ENCODE peak calls at places on chromosomes 2 and 18, in six cellular contexts. One of them, this sample, is unnamed.

GRCh38 chr2:151367571-151367970 is 10.2 kb downstream of the TNFAIP6 start:
- DNase-seq in CD8-positive, alpha-beta T cell: no peak
- DNase-seq in GM23338: no peak
- DNase-seq in tibial artery: no peak
- DNase-seq in upper lobe of left lung: no peak
- DNase-seq in cardiac muscle cell: peak; percentile 54
- DNase-seq in this sample: no peak

GRCh38 chr2:218607436-218608115 is at the start of gene PLCD4:
- DNase-seq in GM23338: peak; percentile 38
- DNase-seq in tibial artery: peak; percentile 66
- DNase-seq in upper lobe of left lung: no peak
- DNase-seq in cardiac muscle cell: peak; percentile 69
- DNase-seq in CD8-positive, alpha-beta T cell: no peak
- DNase-seq in this sample: no peak

GRCh38 chr2:215979615-215980014 is 33.7 kb downstream of the MREG start:
- DNase-seq in GM23338: no peak
- DNase-seq in upper lobe of left lung: no peak
- DNase-seq in CD8-positive, alpha-beta T cell: no peak
- DNase-seq in tibial artery: no peak
- DNase-seq in cardiac muscle cell: no peak
- DNase-seq in this sample: no peak

GRCh38 chr2:231711677-231712461 is 3.5 kb downstream of the PTMA start:
- DNase-seq in GM23338: no peak
- DNase-seq in cardiac muscle cell: no peak
- DNase-seq in tibial artery: no peak
- DNase-seq in CD8-positive, alpha-beta T cell: no peak
- DNase-seq in upper lobe of left lung: no peak
- DNase-seq in this sample: no peak

GRCh38 chr2:10521356-10521755 is 73.2 kb upstream of the ODC1 start:
- DNase-seq in tibial artery: no peak
- DNase-seq in GM23338: peak; percentile 49
- DNase-seq in CD8-positive, alpha-beta T cell: no peak
- DNase-seq in cardiac muscle cell: no peak
- DNase-seq in upper lobe of left lung: peak; percentile 6
- DNase-seq in this sample: peak; percentile 37

GRCh38 chr2:96123290-96123689 is 6.9 kb upstream of the ADRA2B start:
- DNase-seq in GM23338: no peak
- DNase-seq in CD8-positive, alpha-beta T cell: no peak
- DNase-seq in upper lobe of left lung: no peak
- DNase-seq in cardiac muscle cell: no peak
- DNase-seq in tibial artery: no peak
- DNase-seq in this sample: no peak

GRCh38 chr2:136255648-136256461 is 137.9 kb upstream of the CXCR4 start:
- DNase-seq in GM23338: no peak
- DNase-seq in cardiac muscle cell: no peak
- DNase-seq in CD8-positive, alpha-beta T cell: no peak
- DNase-seq in upper lobe of left lung: no peak
- DNase-seq in tibial artery: no peak
- DNase-seq in this sample: no peak

GRCh38 chr2:180983468-180984388 is 3.3 kb downstream of the UBE2E3 start:
- DNase-seq in cardiac muscle cell: peak; percentile 73
- DNase-seq in tibial artery: no peak
- DNase-seq in CD8-positive, alpha-beta T cell: no peak
- DNase-seq in GM23338: peak; percentile 75
- DNase-seq in upper lobe of left lung: peak; percentile 37
- DNase-seq in this sample: no peak

GRCh38 chr2:65430515-65431416 is 1.6 kb downstream of the SPRED2 start:
- DNase-seq in upper lobe of left lung: peak; percentile 63
- DNase-seq in cardiac muscle cell: peak; percentile 55
- DNase-seq in CD8-positive, alpha-beta T cell: no peak
- DNase-seq in tibial artery: peak; percentile 74
- DNase-seq in GM23338: peak; percentile 56
- DNase-seq in this sample: peak; percentile 82

GRCh38 chr18:7185701-7186100 is 45.2 kb upstream of the LRRC30 start:
- DNase-seq in upper lobe of left lung: no peak
- DNase-seq in cardiac muscle cell: no peak
- DNase-seq in tibial artery: no peak
- DNase-seq in CD8-positive, alpha-beta T cell: no peak
- DNase-seq in GM23338: no peak
- DNase-seq in this sample: no peak

GRCh38 chr2:169693344-169693743 is 861 bp downstream of the CFAP210 start:
- DNase-seq in cardiac muscle cell: no peak
- DNase-seq in GM23338: peak; percentile 4
- DNase-seq in tibial artery: no peak
- DNase-seq in CD8-positive, alpha-beta T cell: no peak
- DNase-seq in upper lobe of left lung: no peak
- DNase-seq in this sample: no peak

GRCh38 chr2:234032301-234032856 is 18.1 kb upstream of the SPP2 start:
- DNase-seq in cardiac muscle cell: peak; percentile 5
- DNase-seq in upper lobe of left lung: peak; percentile 32
- DNase-seq in CD8-positive, alpha-beta T cell: no peak
- DNase-seq in tibial artery: no peak
- DNase-seq in GM23338: no peak
- DNase-seq in this sample: no peak

GRCh38 chr18:12239426-12239825 is 14.7 kb upstream of the CIDEA start:
- DNase-seq in GM23338: no peak
- DNase-seq in cardiac muscle cell: no peak
- DNase-seq in tibial artery: no peak
- DNase-seq in upper lobe of left lung: no peak
- DNase-seq in CD8-positive, alpha-beta T cell: no peak
- DNase-seq in this sample: no peak

GRCh38 chr2:102782187-102782586 is 20.4 kb downstream of the TMEM182 start:
- DNase-seq in upper lobe of left lung: no peak
- DNase-seq in cardiac muscle cell: no peak
- DNase-seq in CD8-positive, alpha-beta T cell: no peak
- DNase-seq in tibial artery: no peak
- DNase-seq in GM23338: no peak
- DNase-seq in this sample: no peak

GRCh38 chr2:63843791-63844190 is 2.1 kb downstream of the UGP2 start:
- DNase-seq in CD8-positive, alpha-beta T cell: no peak
- DNase-seq in tibial artery: no peak
- DNase-seq in GM23338: no peak
- DNase-seq in upper lobe of left lung: no peak
- DNase-seq in cardiac muscle cell: no peak
- DNase-seq in this sample: no peak

GRCh38 chr2:144322379-144322778 is 197.5 kb downstream of the ZEB2 start:
- DNase-seq in cardiac muscle cell: peak; percentile 20
- DNase-seq in CD8-positive, alpha-beta T cell: no peak
- DNase-seq in GM23338: no peak
- DNase-seq in upper lobe of left lung: no peak
- DNase-seq in tibial artery: no peak
- DNase-seq in this sample: no peak

GRCh38 chr18:44741551-44741950 is 60.9 kb downstream of the SETBP1 start:
- DNase-seq in tibial artery: no peak
- DNase-seq in upper lobe of left lung: no peak
- DNase-seq in CD8-positive, alpha-beta T cell: no peak
- DNase-seq in GM23338: no peak
- DNase-seq in cardiac muscle cell: no peak
- DNase-seq in this sample: no peak

GRCh38 chr2:214543386-214543955 is 132.6 kb downstream of the VWC2L start:
- DNase-seq in CD8-positive, alpha-beta T cell: no peak
- DNase-seq in tibial artery: no peak
- DNase-seq in upper lobe of left lung: no peak
- DNase-seq in cardiac muscle cell: no peak
- DNase-seq in GM23338: no peak
- DNase-seq in this sample: no peak

GRCh38 chr18:22879279-22879678 is 53.8 kb upstream of the RBBP8 start:
- DNase-seq in tibial artery: no peak
- DNase-seq in cardiac muscle cell: no peak
- DNase-seq in upper lobe of left lung: no peak
- DNase-seq in CD8-positive, alpha-beta T cell: no peak
- DNase-seq in GM23338: no peak
- DNase-seq in this sample: no peak

GRCh38 chr2:241636182-241636982 is 576 bp downstream of the THAP4 start:
- DNase-seq in upper lobe of left lung: peak; percentile 40
- DNase-seq in GM23338: peak; percentile 75
- DNase-seq in tibial artery: no peak
- DNase-seq in cardiac muscle cell: peak; percentile 34
- DNase-seq in CD8-positive, alpha-beta T cell: no peak
- DNase-seq in this sample: peak; percentile 80

GRCh38 chr18:74512321-74513053 is 16.3 kb downstream of the CNDP2 start:
- DNase-seq in cardiac muscle cell: no peak
- DNase-seq in CD8-positive, alpha-beta T cell: no peak
- DNase-seq in tibial artery: peak; percentile 19
- DNase-seq in upper lobe of left lung: no peak
- DNase-seq in GM23338: no peak
- DNase-seq in this sample: no peak

GRCh38 chr2:42809131-42809875 is 16.9 kb upstream of the HAAO start:
- DNase-seq in tibial artery: no peak
- DNase-seq in GM23338: no peak
- DNase-seq in upper lobe of left lung: peak; percentile 64
- DNase-seq in cardiac muscle cell: no peak
- DNase-seq in CD8-positive, alpha-beta T cell: no peak
- DNase-seq in this sample: no peak

GRCh38 chr2:105802587-105802986 is 57.9 kb downstream of the NCK2 start:
- DNase-seq in upper lobe of left lung: no peak
- DNase-seq in CD8-positive, alpha-beta T cell: peak; percentile 26
- DNase-seq in cardiac muscle cell: no peak
- DNase-seq in tibial artery: no peak
- DNase-seq in GM23338: no peak
- DNase-seq in this sample: no peak

GRCh38 chr2:230011617-230012016 is 57.1 kb downstream of the SLC16A14 start:
- DNase-seq in cardiac muscle cell: no peak
- DNase-seq in upper lobe of left lung: no peak
- DNase-seq in CD8-positive, alpha-beta T cell: no peak
- DNase-seq in GM23338: no peak
- DNase-seq in tibial artery: no peak
- DNase-seq in this sample: no peak

GRCh38 chr18:76621184-76621583 is 126.1 kb upstream of the ZNF516 start:
- DNase-seq in upper lobe of left lung: no peak
- DNase-seq in CD8-positive, alpha-beta T cell: no peak
- DNase-seq in cardiac muscle cell: no peak
- DNase-seq in GM23338: peak; percentile 23
- DNase-seq in tibial artery: no peak
- DNase-seq in this sample: no peak

DNA sequence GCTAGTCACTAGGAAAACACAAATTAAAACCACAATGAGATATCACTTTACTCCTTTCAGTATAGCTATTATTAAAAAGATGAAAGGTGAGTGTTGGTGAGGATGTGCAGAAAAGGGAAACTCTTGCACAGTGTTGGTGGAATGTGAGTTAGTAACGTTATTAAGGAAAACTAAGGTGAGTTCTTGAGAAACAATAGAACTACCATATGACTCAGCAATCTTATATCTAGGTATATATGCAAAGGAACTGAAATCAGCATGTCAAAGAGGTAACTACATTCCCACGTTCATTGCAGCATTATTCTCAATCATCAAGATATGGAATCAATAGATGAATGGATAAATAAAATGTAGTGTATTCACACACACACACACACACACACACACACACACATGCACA is 117.3 kb upstream of the HNMT start:
- DNase-seq in CD8-positive, alpha-beta T cell: no peak
- DNase-seq in upper lobe of left lung: no peak
- DNase-seq in GM23338: no peak
- DNase-seq in cardiac muscle cell: no peak
- DNase-seq in tibial artery: no peak
- DNase-seq in this sample: no peak
- H3K27ac ChIP-seq in CD8-positive, alpha-beta T cell: no peak overlapping the region
- H3K27ac ChIP-seq in upper lobe of left lung: no peak overlapping the region
- H3K27ac ChIP-seq in GM23338: no peak overlapping the region
- H3K27ac ChIP-seq in cardiac muscle cell: no peak overlapping the region
- H3K27ac ChIP-seq in tibial artery: no peak overlapping the region
- H3K27ac ChIP-seq in this sample: no peak overlapping the region

GRCh38 chr2:75475049-75475448 is 85.7 kb downstream of the EVA1A start:
- DNase-seq in tibial artery: no peak
- DNase-seq in upper lobe of left lung: no peak
- DNase-seq in cardiac muscle cell: no peak
- DNase-seq in CD8-positive, alpha-beta T cell: no peak
- DNase-seq in GM23338: no peak
- DNase-seq in this sample: no peak
- H3K27ac ChIP-seq in tibial artery: no peak overlapping the region
- H3K27ac ChIP-seq in upper lobe of left lung: no peak overlapping the region
- H3K27ac ChIP-seq in cardiac muscle cell: no peak overlapping the region
- H3K27ac ChIP-seq in CD8-positive, alpha-beta T cell: no peak overlapping the region
- H3K27ac ChIP-seq in GM23338: no peak overlapping the region
- H3K27ac ChIP-seq in this sample: no peak overlapping the region

DNA sequence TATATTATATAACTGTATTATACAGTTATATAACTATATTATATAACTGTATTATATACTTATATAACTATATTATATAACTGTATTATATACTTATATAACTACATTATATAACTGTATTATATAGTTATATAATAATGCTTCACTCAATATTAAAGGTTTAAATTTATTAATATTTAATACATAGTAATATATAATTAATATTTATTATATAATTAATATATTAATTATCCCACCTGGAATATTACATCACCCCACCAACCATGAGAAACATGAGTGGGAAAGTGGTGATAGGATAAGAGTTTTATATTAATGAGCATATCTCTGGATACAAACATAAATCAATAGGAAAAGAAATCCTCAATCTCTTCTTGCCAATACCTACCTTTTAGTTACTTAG is 487.1 kb upstream of the LRRTM4 start:
- DNase-seq in tibial artery: no peak
- DNase-seq in cardiac muscle cell: no peak
- DNase-seq in CD8-positive, alpha-beta T cell: no peak
- DNase-seq in upper lobe of left lung: no peak
- DNase-seq in GM23338: no peak
- DNase-seq in this sample: no peak
- H3K27ac ChIP-seq in tibial artery: no peak overlapping the region
- H3K27ac ChIP-seq in cardiac muscle cell: no peak overlapping the region
- H3K27ac ChIP-seq in CD8-positive, alpha-beta T cell: no peak overlapping the region
- H3K27ac ChIP-seq in upper lobe of left lung: no peak overlapping the region
- H3K27ac ChIP-seq in GM23338: no peak overlapping the region
- H3K27ac ChIP-seq in this sample: no peak overlapping the region

DNA sequence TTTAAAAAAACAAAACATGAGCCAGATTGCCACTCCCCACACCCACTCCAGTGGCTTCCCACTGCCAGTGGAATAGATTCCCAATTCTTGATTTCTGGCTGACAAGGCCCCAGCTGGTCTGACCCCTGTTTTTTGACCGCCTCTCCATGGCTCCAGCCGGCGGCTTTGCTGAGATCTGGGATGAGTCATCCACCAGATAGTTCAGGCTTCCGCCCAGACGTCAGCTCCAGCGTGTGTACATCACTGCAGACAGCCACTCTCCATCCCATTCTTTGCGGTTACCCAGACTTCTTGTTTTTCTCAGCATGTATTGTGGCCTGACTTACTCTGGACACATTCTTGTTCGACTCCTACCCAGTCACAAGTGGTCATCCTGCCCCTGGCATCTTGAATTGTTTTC is 227.9 kb downstream of the GBX2 start:
- DNase-seq in cardiac muscle cell: peak; percentile 98
- DNase-seq in upper lobe of left lung: no peak
- DNase-seq in CD8-positive, alpha-beta T cell: no peak
- DNase-seq in tibial artery: peak; percentile 54
- DNase-seq in GM23338: no peak
- DNase-seq in this sample: peak; percentile 80
- H3K27ac ChIP-seq in cardiac muscle cell: no peak overlapping the region
- H3K27ac ChIP-seq in upper lobe of left lung: no peak overlapping the region
- H3K27ac ChIP-seq in CD8-positive, alpha-beta T cell: no peak overlapping the region
- H3K27ac ChIP-seq in tibial artery: no peak overlapping the region
- H3K27ac ChIP-seq in GM23338: no peak overlapping the region
- H3K27ac ChIP-seq in this sample: no peak overlapping the region

GRCh38 chr18:48668466-48669179 is 129.8 kb downstream of the CTIF start:
- DNase-seq in CD8-positive, alpha-beta T cell: no peak
- DNase-seq in upper lobe of left lung: no peak
- DNase-seq in cardiac muscle cell: no peak
- DNase-seq in tibial artery: peak; percentile 51
- DNase-seq in GM23338: no peak
- DNase-seq in this sample: peak; percentile 64
- H3K27ac ChIP-seq in CD8-positive, alpha-beta T cell: no peak overlapping the region
- H3K27ac ChIP-seq in upper lobe of left lung: no peak overlapping the region
- H3K27ac ChIP-seq in cardiac muscle cell: no peak overlapping the region
- H3K27ac ChIP-seq in tibial artery: no peak overlapping the region
- H3K27ac ChIP-seq in GM23338: no peak overlapping the region
- H3K27ac ChIP-seq in this sample: no peak overlapping the region

This sample was measured in suprapubic skin.